ENCODE peak calls at places on chromosomes 3 and 15, in nine cellular contexts. I is H9, J is PC-3, D is DMS 273 treated with DMSO at 0.1 percent for 48 hours, B is body of pancreas, V is T-helper 2 cell, S is T-cell, O is psoas muscle, G is cardiac fibroblast. E is an unnamed sample.

GRCh38 chr15:48718646-48719045 is 73.1 kb upstream of the FBN1 start:
- DNase-seq in B (no peak), V (no peak), D (no peak), O (peak; percentile 21), J (no peak), I (no peak), G (peak; percentile 41), S (no peak), E (peak; percentile 30)

GRCh38 chr3:11246663-11246970 is 25.6 kb upstream of the ATG7 start:
- DNase-seq in O (no peak), D (no peak), V (no peak), J (peak; percentile 46), I (no peak), B (no peak), S (no peak), G (no peak), E (no peak)

GRCh38 chr15:63891079-63891762 is 57.5 kb upstream of the HERC1 start:
- DNase-seq in J (peak; percentile 81), B (peak; percentile 85), V (peak; percentile 73), S (peak; percentile 32), G (peak; percentile 84), I (peak; percentile 89), O (peak; percentile 79), D (no peak), E (peak; percentile 85)

GRCh38 chr3:112302881-112303761 is 9.1 kb upstream of the SLC9C1 start:
- DNase-seq in G (peak; percentile 48), I (peak; percentile 77), D (no peak), B (no peak), O (no peak), S (no peak), J (no peak), V (peak; percentile 57), E (peak; percentile 4)

GRCh38 chr3:42092006-42092405 is 849 bp downstream of the TRAK1 start:
- DNase-seq in O (no peak), B (no peak), V (no peak), G (no peak), D (no peak), S (no peak), J (no peak), I (no peak), E (no peak)

GRCh38 chr15:52657338-52657737 is 21.9 kb downstream of the ATOSA start:
- DNase-seq in V (no peak), S (no peak), O (no peak), G (peak; percentile 69), J (peak; percentile 86), I (no peak), D (no peak), B (no peak), E (peak; percentile 47)

GRCh38 chr3:11899826-11900225 is 53.1 kb upstream of the TAMM41 start:
- DNase-seq in I (no peak), O (no peak), D (no peak), G (no peak), V (no peak), S (no peak), J (no peak), B (no peak), E (no peak)

GRCh38 chr3:156687023-156687422 is 12.6 kb downstream of the TIPARP start:
- DNase-seq in J (no peak), B (no peak), I (no peak), O (no peak), S (no peak), V (peak; percentile 48), D (no peak), G (no peak), E (peak; percentile 47)

GRCh38 chr15:66004618-66005262 is 135.4 kb downstream of the RAB11A start:
- DNase-seq in S (no peak), B (peak; percentile 35), J (peak; percentile 43), O (no peak), V (peak; percentile 33), I (no peak), D (no peak), G (peak; percentile 43), E (peak; percentile 35)

GRCh38 chr3:146209371-146209770 is 41.5 kb downstream of the PLSCR4 start:
- DNase-seq in O (no peak), G (no peak), I (no peak), D (no peak), V (no peak), J (no peak), S (no peak), B (no peak), E (no peak)

GRCh38 chr15:53448215-53449001 is 311.1 kb downstream of the WDR72 start:
- DNase-seq in V (no peak), O (no peak), J (no peak), B (peak; percentile 16), G (no peak), S (no peak), I (no peak), D (no peak), E (no peak)

GRCh38 chr15:60328852-60329443 is 68.8 kb downstream of the ANXA2 start:
- DNase-seq in D (no peak), J (peak; percentile 53), G (peak; percentile 55), B (peak; percentile 22), S (no peak), O (no peak), V (peak; percentile 45), I (no peak), E (peak; percentile 50)

GRCh38 chr3:9008550-9009255 is 45.4 kb upstream of the RAD18 start:
- DNase-seq in O (no peak), D (no peak), V (no peak), G (no peak), S (no peak), B (no peak), J (no peak), I (no peak), E (no peak)

GRCh38 chr3:62210016-62210415 is 163.3 kb downstream of the FEZF2 start:
- DNase-seq in S (no peak), G (no peak), O (no peak), V (no peak), I (no peak), D (no peak), J (no peak), B (no peak), E (no peak)

GRCh38 chr15:88890495-88890894 is 4.8 kb downstream of the HAPLN3 start:
- DNase-seq in S (no peak), B (no peak), I (no peak), G (no peak), D (no peak), O (no peak), V (no peak), J (no peak), E (no peak)

GRCh38 chr3:46504780-46505179 is 7.0 kb downstream of the RTP3 start:
- DNase-seq in J (no peak), D (no peak), O (no peak), V (peak; percentile 40), I (no peak), G (no peak), S (no peak), B (no peak), E (no peak)

GRCh38 chr3:53030864-53031445 is 14.9 kb downstream of the SFMBT1 start:
- DNase-seq in O (no peak), G (no peak), D (no peak), B (no peak), I (peak; percentile 62), S (peak; percentile 28), J (no peak), V (peak; percentile 58), E (no peak)

GRCh38 chr3:79268422-79268821 is 499.4 kb downstream of the ROBO1 start:
- DNase-seq in J (no peak), V (no peak), I (no peak), D (no peak), G (no peak), B (no peak), S (no peak), O (no peak), E (no peak)

GRCh38 chr3:59341441-59341840 is 291.6 kb upstream of the CFAP20DC start:
- DNase-seq in V (no peak), G (no peak), D (peak; percentile 28), S (no peak), O (no peak), I (no peak), B (peak; percentile 19), J (no peak), E (no peak)

GRCh38 chr3:99753268-99753975 is 64.2 kb upstream of the CMSS1 start:
- DNase-seq in V (peak; percentile 61), D (no peak), B (peak; percentile 6), I (peak; percentile 47), S (no peak), J (peak; percentile 82), O (no peak), G (peak; percentile 91), E (peak; percentile 87)

GRCh38 chr3:1609416-1609815 is 489.2 kb upstream of the CNTN4 start:
- DNase-seq in V (no peak), G (no peak), I (no peak), B (no peak), O (no peak), J (no peak), D (no peak), S (no peak), E (no peak)

GRCh38 chr3:196207833-196208607 is 3.2 kb downstream of the ZDHHC19 start:
- DNase-seq in B (peak; percentile 58), S (peak; percentile 66), I (peak; percentile 96), G (peak; percentile 32), V (peak; percentile 70), J (peak; percentile 39), O (peak; percentile 58), D (no peak), E (peak; percentile 53)

GRCh38 chr3:192835818-192836468 is 81.7 kb downstream of the MB21D2 start:
- DNase-seq in J (no peak), B (peak; percentile 21), V (no peak), G (peak; percentile 79), I (no peak), D (no peak), O (peak; percentile 36), S (no peak), E (peak; percentile 60)

GRCh38 chr15:60840703-60841411 is 361.9 kb upstream of the ICE2 start:
- DNase-seq in O (no peak), G (no peak), B (no peak), S (peak; percentile 67), D (no peak), V (peak; percentile 91), J (no peak), I (no peak), E (no peak)

E was measured in lung microvascular endothelial cell.